ENCODE peak calls at places on chromosomes 16 and 17, in ten cellular contexts. E is body of pancreas; N is ovary; S is pancreas; Z is uterus; M is CD4-positive, alpha-beta memory T cell; Y is neural progenitor cell; K is psoas muscle; H is heart left ventricle; O is CD8-positive, alpha-beta T cell. B is an unnamed sample. For H3K36me3 and H3K4me1, the result is how much of the 10 kb centered on the place peaks cover.

GRCh38 chr16:25707982-25708583 is 16.3 kb downstream of the HS3ST4 start:
- DNase-seq in H (no peak), O (no peak), Z (no peak), K (no peak), Y (peak), E (peak), M (no peak), N (no peak), S (peak), B (no peak)

GRCh38 chr16:75591001-75591852 is 25.0 kb downstream of the GABARAPL2 start:
- DNase-seq in K (peak), H (peak), E (peak), M (no peak), O (no peak), S (no peak), Y (no peak), Z (peak), N (peak), B (peak)

GRCh38 chr16:89047331-89048086 is 46.1 kb upstream of the ACSF3 start:
- DNase-seq in N (no peak), Z (no peak), O (no peak), M (no peak), H (peak), K (peak), Y (no peak), S (no peak), E (no peak), B (peak)

GRCh38 chr17:1590031-1590746 is 27.6 kb upstream of the PITPNA start:
- DNase-seq in S (no peak), Z (peak), O (no peak), E (peak), M (no peak), Y (no peak), K (peak), H (peak), N (peak), B (peak)

GRCh38 chr16:621526-622105 is 9.2 kb upstream of the WFIKKN1 start:
- DNase-seq in S (no peak), Z (peak), K (no peak), H (no peak), Y (no peak), O (no peak), M (no peak), E (no peak), N (peak), B (no peak)

GRCh38 chr17:30926516-30926915 is 4.8 kb downstream of the ADAP2 start:
- DNase-seq in H (no peak), S (no peak), E (no peak), K (no peak), M (no peak), Y (no peak), O (no peak), N (no peak), Z (no peak), B (no peak)

GRCh38 chr17:43644081-43644480 is 17.6 kb downstream of the MEOX1 start:
- DNase-seq in Z (no peak), S (no peak), H (peak), Y (no peak), N (no peak), M (no peak), O (no peak), K (no peak), E (no peak), B (no peak)

GRCh38 chr17:77352441-77352840 is 211.7 kb downstream of the SEC14L1 start:
- DNase-seq in Y (no peak), N (no peak), H (no peak), O (no peak), S (no peak), K (no peak), M (no peak), E (no peak), Z (no peak), B (no peak)

GRCh38 chr16:27233731-27234130 is 30.4 kb downstream of the KDM8 start:
- DNase-seq in E (no peak), K (no peak), Y (no peak), H (no peak), Z (no peak), S (no peak), O (no peak), M (no peak), N (peak), B (peak)

GRCh38 chr17:37489197-37490001 is at the start of gene DUSP14:
- DNase-seq in Z (peak), O (peak), M (peak), E (peak), S (peak), Y (peak), N (peak), K (peak), H (peak), B (peak)

GRCh38 chr16:88430524-88431446 is 22.3 kb upstream of the ZFPM1 start:
- DNase-seq in O (peak), Y (no peak), H (peak), Z (no peak), E (no peak), K (no peak), S (no peak), M (peak), N (no peak), B (no peak)

GRCh38 chr17:64223931-64224657 is 39.0 kb downstream of the TEX2 start:
- DNase-seq in S (no peak), O (no peak), M (no peak), K (no peak), Z (no peak), E (no peak), Y (no peak), H (no peak), N (no peak), B (no peak)

GRCh38 chr16:77784441-77785356 is 3.7 kb upstream of the VAT1L start:
- DNase-seq in Z (no peak), N (no peak), Y (no peak), M (no peak), K (no peak), E (no peak), H (no peak), S (no peak), O (no peak), B (no peak)

DNA sequence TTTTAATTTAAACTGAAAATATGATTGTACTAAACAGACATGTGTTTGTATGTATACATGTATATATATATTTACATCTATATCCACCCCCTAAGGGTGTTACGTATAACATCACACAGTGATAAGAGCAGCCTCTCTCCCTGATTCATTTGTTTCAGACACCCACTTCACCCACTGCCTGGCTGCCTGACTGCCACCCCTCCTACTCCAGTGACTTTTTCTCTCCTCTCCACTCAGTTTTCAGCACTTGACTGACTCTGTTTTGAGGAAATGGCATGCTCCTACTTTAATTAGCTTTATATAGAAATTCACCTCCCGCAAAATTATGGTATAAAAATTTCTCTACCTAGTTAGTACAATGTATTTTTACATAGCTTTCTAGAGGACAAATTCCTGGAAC is 20.0 kb downstream of the BFAR start:
- DNase-seq in Y (no peak), O (no peak), H (no peak), Z (no peak), S (no peak), E (no peak), M (no peak), N (no peak), K (no peak), B (no peak)
- H3K36me3 ChIP-seq in Y (under half), O (under half), H (under half), Z (under half), S (half or more), E (under half), M (half or more), N (under half), K (half or more), B (under half)

GRCh38 chr17:27280527-27280926 is 13.4 kb upstream of the WSB1 start:
- DNase-seq in M (no peak), K (no peak), E (no peak), Z (no peak), S (no peak), Y (no peak), N (no peak), H (no peak), O (no peak), B (no peak)
- H3K4me1 ChIP-seq in M (under half), K (under half), E (under half), Z (under half), S (under half), Y (under half), N (under half), H (under half), O (under half), B (under half)

DNA sequence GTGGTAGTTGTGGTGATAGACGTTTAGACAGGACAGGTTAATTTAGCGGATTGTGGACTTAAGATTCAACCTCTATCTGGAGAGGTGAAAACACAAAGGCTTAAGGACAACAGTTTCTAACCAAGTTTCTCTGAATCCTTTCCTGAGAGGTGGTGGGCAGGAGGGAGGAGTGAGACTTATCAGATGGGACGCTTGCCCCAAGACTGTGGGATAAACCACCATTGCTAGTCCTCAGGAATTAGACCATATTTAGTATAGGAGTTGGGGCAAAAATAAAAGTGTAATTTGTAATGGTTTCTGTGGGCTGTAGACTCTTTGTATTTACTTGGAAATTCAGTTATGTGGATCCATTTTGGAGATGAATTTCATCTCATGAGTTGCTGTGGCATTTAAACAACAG is 6.6 kb downstream of the PDP2 start:
- DNase-seq in Y (no peak), O (no peak), E (no peak), S (no peak), M (no peak), Z (no peak), H (no peak), N (no peak), K (no peak), B (no peak)
- H3K36me3 ChIP-seq in Y (under half), O (under half), E (under half), S (under half), M (under half), Z (under half), H (under half), N (under half), K (under half), B (under half)

DNA sequence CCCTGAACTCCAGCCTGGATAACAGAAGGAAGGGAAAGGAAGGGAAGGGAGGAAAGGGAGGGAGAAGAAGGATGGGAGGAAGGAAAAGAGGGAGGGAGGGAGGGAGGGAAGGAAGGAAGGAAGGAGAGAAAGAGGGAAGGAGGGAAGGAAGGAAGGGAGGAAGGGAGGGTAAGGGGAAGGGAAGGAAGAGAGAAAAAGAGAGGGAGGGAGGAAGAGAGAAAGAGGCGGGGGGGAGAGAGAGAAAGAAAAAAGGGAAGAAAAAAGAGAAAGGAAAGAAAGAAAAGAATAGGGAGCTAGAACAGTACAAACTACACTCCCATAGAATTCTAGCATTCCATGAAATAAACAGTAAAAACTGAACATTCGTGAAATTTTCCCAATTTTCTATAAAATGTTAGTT is 23.1 kb upstream of the TRIM37 start:
- DNase-seq in H (no peak), E (no peak), S (no peak), N (no peak), Z (no peak), M (no peak), K (no peak), O (no peak), Y (no peak), B (no peak)
- H3K4me1 ChIP-seq in H (under half), E (under half), S (under half), N (under half), Z (under half), M (under half), K (under half), O (under half), Y (under half), B (under half)

GRCh38 chr16:22278841-22279240 is 18.4 kb upstream of the POLR3E start:
- DNase-seq in H (no peak), M (no peak), K (peak), O (no peak), Z (no peak), E (no peak), N (no peak), S (no peak), Y (peak), B (no peak)
- H3K36me3 ChIP-seq in H (under half), M (under half), K (half or more), O (under half), Z (under half), E (under half), N (under half), S (under half), Y (under half), B (under half)

GRCh38 chr17:73591278-73592078 is 52.8 kb downstream of the SDK2 start:
- DNase-seq in E (no peak), N (no peak), Y (no peak), K (no peak), O (peak), S (no peak), H (no peak), M (peak), Z (no peak), B (no peak)
- H3K4me1 ChIP-seq in E (under half), N (under half), Y (under half), K (under half), O (half or more), S (under half), H (under half), M (half or more), Z (under half), B (under half)

GRCh38 chr16:3782566-3782965 is 65.2 kb upstream of the TRAP1 start:
- DNase-seq in S (no peak), O (no peak), E (no peak), N (no peak), M (no peak), Y (no peak), H (no peak), Z (no peak), K (no peak), B (no peak)
- H3K36me3 ChIP-seq in S (under half), O (under half), E (under half), N (under half), M (half or more), Y (under half), H (under half), Z (under half), K (half or more), B (under half)

DNA sequence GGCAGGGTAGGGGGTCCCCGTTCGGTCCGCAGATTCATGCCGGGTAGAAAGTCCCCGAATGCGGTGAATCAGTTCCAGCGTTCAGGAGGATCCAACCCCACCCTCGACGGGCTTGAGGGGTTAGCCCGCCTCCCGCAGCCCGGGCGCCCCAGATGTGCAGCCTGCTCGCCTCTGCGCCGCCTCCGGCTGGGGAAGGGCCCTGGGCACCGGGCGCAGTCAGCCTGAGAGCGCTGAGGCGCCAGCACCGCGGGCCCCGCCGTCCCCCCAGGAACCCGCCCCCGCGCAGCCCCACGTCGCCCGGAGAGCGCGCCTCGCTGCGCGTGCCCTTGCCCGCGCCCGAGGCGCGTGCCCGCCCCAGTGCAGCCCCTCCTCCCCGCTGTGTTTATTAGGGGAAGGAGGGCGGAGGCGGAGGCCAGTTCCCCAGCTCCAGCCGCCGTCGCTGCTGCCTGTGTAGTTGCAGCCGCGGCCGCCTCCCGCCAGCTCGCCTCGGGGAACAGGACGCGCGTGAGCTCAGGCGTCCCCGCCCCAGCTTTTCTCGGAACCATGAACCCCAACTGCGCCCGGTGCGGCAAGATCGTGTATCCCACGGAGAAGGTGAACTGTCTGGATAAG is at the start of gene LASP1:
- DNase-seq in O (peak), H (peak), K (peak), M (peak), Y (peak), E (peak), S (peak), N (peak), Z (peak), B (peak)
- H3K4me1 ChIP-seq in O (under half), H (under half), K (under half), M (half or more), Y (under half), E (under half), S (under half), N (under half), Z (under half), B (under half)

DNA sequence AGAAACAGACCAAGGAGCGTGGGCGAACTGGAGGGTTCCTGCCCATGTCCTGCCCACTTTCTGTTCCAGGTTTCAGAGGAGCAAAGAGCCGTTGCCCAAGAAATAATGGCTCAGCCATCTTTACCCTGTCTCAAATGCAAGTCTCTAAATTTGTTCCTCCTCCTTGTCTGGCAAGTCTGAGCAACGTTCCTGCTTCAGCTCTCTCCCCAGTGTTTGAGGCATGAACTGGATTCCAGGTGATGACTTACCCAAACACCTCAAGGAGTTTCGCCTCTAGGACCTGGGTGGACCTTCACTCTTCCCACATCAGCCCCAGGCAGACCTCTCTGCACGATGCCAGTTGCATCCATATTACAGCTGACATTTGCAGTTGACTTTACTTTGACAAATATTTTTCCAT is 521.9 kb upstream of the HSBP1 start:
- DNase-seq in Z (no peak), N (no peak), Y (no peak), H (no peak), E (no peak), O (no peak), M (no peak), S (no peak), K (no peak), B (no peak)
- H3K36me3 ChIP-seq in Z (under half), N (under half), Y (under half), H (under half), E (under half), O (under half), M (under half), S (under half), K (under half), B (under half)

B was measured in aorta.